ENCODE peak calls at places on chromosomes 6 and 20, in four cellular contexts. C is endodermal cell, W is RCC 7860, D is esophagus muscularis mucosa. L is an unnamed sample.

GRCh38 chr6:5086294-5086890 is 1.3 kb downstream of the PPP1R3G start:
- DNase-seq in C (peak), W (no peak), D (no peak), L (peak)

GRCh38 chr6:151209071-151209831 is 30.5 kb upstream of the AKAP12 start:
- DNase-seq in C (no peak), W (no peak), D (no peak), L (peak)

GRCh38 chr20:25543068-25543467 is 42.3 kb downstream of the NINL start:
- DNase-seq in C (no peak), W (no peak), D (no peak), L (peak)

GRCh38 chr20:45835230-45836224 is 1.9 kb downstream of the SNX21 start:
- DNase-seq in C (no peak), W (no peak), D (no peak), L (no peak)

GRCh38 chr20:11247943-11248475 is 574.2 kb upstream of the JAG1 start:
- DNase-seq in C (no peak), W (no peak), D (no peak), L (no peak)

GRCh38 chr20:9458075-9458818 is 56.1 kb upstream of the LAMP5 start:
- DNase-seq in C (peak), W (no peak), D (no peak), L (peak)

GRCh38 chr6:28336284-28337024 is 506 bp upstream of the ZSCAN31 start:
- DNase-seq in C (no peak), W (peak), D (no peak), L (no peak)

GRCh38 chr6:12355354-12355753 is 65.2 kb downstream of the EDN1 start:
- DNase-seq in C (no peak), W (no peak), D (no peak), L (no peak)

GRCh38 chr6:157244175-157244574 is 79.1 kb downstream of the TMEM242 start:
- DNase-seq in C (no peak), W (no peak), D (no peak), L (no peak)

GRCh38 chr20:62307226-62308101 is 4.7 kb downstream of the ADRM1 start:
- DNase-seq in C (no peak), W (no peak), D (no peak), L (no peak)

GRCh38 chr20:41261790-41262717 is 55.5 kb downstream of the ZHX3 start:
- DNase-seq in C (no peak), W (no peak), D (no peak), L (no peak)

GRCh38 chr20:957544-957943 is 41.4 kb upstream of the ANGPT4 start:
- DNase-seq in C (no peak), W (no peak), D (no peak), L (no peak)

GRCh38 chr6:84512396-84512795 is 252.0 kb downstream of the TBX18 start:
- DNase-seq in C (no peak), W (no peak), D (no peak), L (no peak)

GRCh38 chr20:44702776-44703175 is 12.4 kb upstream of the CCN5 start:
- DNase-seq in C (no peak), W (peak), D (peak), L (no peak)

GRCh38 chr6:170393807-170394399 is 87.3 kb downstream of the FAM120B start:
- DNase-seq in C (no peak), W (peak), D (no peak), L (no peak)

GRCh38 chr6:55276745-55277627 is 50.3 kb upstream of the GFRAL start:
- DNase-seq in C (peak), W (peak), D (no peak), L (peak)

L was measured in islet precursor cell.